ENCODE peak calls at places on chromosomes 3 and 15, in eight cellular contexts. U is uterus, C is endodermal cell, H is thoracic aorta, D is spleen, I is cardiac muscle cell, R is fibroblast of the aortic adventitia, P is left ventricle myocardium inferior. B is an unnamed sample.

GRCh38 chr3:23094890-23095462 is 108.2 kb upstream of the UBE2E2 start:
- DNase-seq in P (no peak), U (no peak), H (no peak), I (peak; percentile 60), C (no peak), R (peak; percentile 73), D (no peak), B (no peak)

GRCh38 chr3:172687501-172687900 is 23.4 kb downstream of the NCEH1 start:
- DNase-seq in D (no peak), R (no peak), P (no peak), C (no peak), U (no peak), I (no peak), H (no peak), B (no peak)

GRCh38 chr15:29046281-29046810 is 160.6 kb downstream of the APBA2 start:
- DNase-seq in D (peak; percentile 13), C (no peak), H (no peak), R (no peak), P (no peak), U (no peak), I (no peak), B (no peak)

GRCh38 chr3:82561759-82562158 is 800.3 kb upstream of the GBE1 start:
- DNase-seq in D (no peak), U (no peak), H (no peak), R (no peak), C (no peak), I (no peak), P (no peak), B (no peak)

GRCh38 chr3:122572940-122573412 is 4.5 kb upstream of the PARP15 start:
- DNase-seq in C (peak; percentile 68), P (no peak), D (no peak), R (peak; percentile 51), H (no peak), I (peak; percentile 31), U (no peak), B (no peak)

GRCh38 chr3:64906011-64906410 is 218.2 kb upstream of the ADAMTS9 start:
- DNase-seq in P (no peak), D (no peak), R (no peak), U (no peak), C (no peak), H (no peak), I (no peak), B (no peak)

GRCh38 chr3:9347887-9348286 is 15.0 kb upstream of the THUMPD3 start:
- DNase-seq in U (no peak), C (no peak), P (no peak), D (no peak), H (no peak), R (peak; percentile 76), I (peak; percentile 7), B (no peak)

GRCh38 chr3:184748219-184749135 is 36.6 kb upstream of the MAGEF1 start:
- DNase-seq in I (no peak), P (no peak), D (peak; percentile 31), H (no peak), U (no peak), R (peak; percentile 67), C (peak; percentile 77), B (peak; percentile 56)

GRCh38 chr15:43390723-43391122 is 19.8 kb downstream of the TUBGCP4 start:
- DNase-seq in U (no peak), D (no peak), H (no peak), R (no peak), C (no peak), I (peak; percentile 40), P (no peak), B (no peak)

GRCh38 chr3:9192238-9192637 is 57.2 kb downstream of the SRGAP3 start:
- DNase-seq in R (no peak), C (no peak), D (no peak), U (no peak), I (no peak), H (no peak), P (no peak), B (no peak)

GRCh38 chr3:88219138-88219792 is 69.5 kb downstream of the C3orf38 start:
- DNase-seq in C (peak; percentile 86), P (no peak), H (no peak), D (no peak), R (peak; percentile 54), I (peak; percentile 83), U (no peak), B (no peak)

GRCh38 chr3:14586611-14587010 is 46.5 kb upstream of the GRIP2 start:
- DNase-seq in D (no peak), C (no peak), U (no peak), H (no peak), P (no peak), I (no peak), R (no peak), B (no peak)

GRCh38 chr3:14590594-14590993 is 50.5 kb upstream of the GRIP2 start:
- DNase-seq in U (no peak), C (no peak), P (no peak), R (no peak), D (no peak), H (no peak), I (no peak), B (no peak)

GRCh38 chr3:14592390-14592789 is 52.2 kb upstream of the GRIP2 start:
- DNase-seq in C (no peak), H (no peak), U (no peak), D (no peak), I (no peak), R (no peak), P (no peak), B (no peak)

GRCh38 chr3:14587733-14588360 is 47.7 kb upstream of the GRIP2 start:
- DNase-seq in I (peak; percentile 33), P (no peak), U (no peak), H (no peak), R (peak; percentile 43), D (no peak), C (no peak), B (no peak)

DNA sequence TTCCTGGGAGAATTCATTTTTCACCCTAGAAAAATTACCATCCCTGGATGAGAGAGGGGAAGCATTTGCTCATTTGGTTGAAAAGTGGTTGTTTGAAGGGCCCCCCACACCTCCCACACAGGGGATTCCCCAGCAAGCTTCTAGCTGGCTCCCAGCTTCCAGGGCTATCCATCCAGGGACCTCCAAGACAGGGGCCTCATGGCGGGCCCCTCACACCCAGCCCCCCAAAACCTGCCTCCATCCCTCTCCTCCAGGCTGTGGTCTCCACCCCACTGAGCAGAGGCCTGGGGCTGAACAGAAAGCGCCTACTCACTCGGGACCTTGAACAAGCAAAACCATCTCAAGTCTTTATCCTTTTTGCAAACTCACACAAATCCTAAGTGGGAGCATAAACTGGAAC is 48.6 kb upstream of the GRIP2 start:
- DNase-seq in C (no peak), H (no peak), U (no peak), R (no peak), P (no peak), D (no peak), I (no peak), B (no peak)
- H3K4me3 ChIP-seq in C (no peak overlapping the region), H (no peak overlapping the region), U (no peak overlapping the region), R (no peak overlapping the region), P (no peak overlapping the region), D (no peak overlapping the region), I (no peak overlapping the region), B (no peak overlapping the region)

GRCh38 chr15:98785408-98785795 is 137.1 kb downstream of the IGF1R start:
- DNase-seq in C (no peak), I (no peak), R (no peak), U (no peak), P (no peak), D (no peak), H (no peak), B (no peak)
- H3K4me3 ChIP-seq in C (peak overlapping the region; percentile 6), I (no peak overlapping the region), R (no peak overlapping the region), U (no peak overlapping the region), P (no peak overlapping the region), D (no peak overlapping the region), H (no peak overlapping the region), B (no peak overlapping the region)

GRCh38 chr15:80785335-80785734 is 6.2 kb downstream of the CEMIP start:
- DNase-seq in C (no peak), D (no peak), R (peak; percentile 18), U (no peak), H (no peak), I (no peak), P (no peak), B (no peak)
- H3K4me3 ChIP-seq in C (no peak overlapping the region), D (no peak overlapping the region), R (peak overlapping the region; percentile 48), U (no peak overlapping the region), H (no peak overlapping the region), I (no peak overlapping the region), P (no peak overlapping the region), B (no peak overlapping the region)

GRCh38 chr15:51093865-51094605 is 671 bp downstream of the TNFAIP8L3 start:
- DNase-seq in D (peak; percentile 75), R (peak; percentile 53), C (peak; percentile 78), I (peak; percentile 62), U (peak; percentile 66), H (no peak), P (peak; percentile 45), B (peak; percentile 75)
- H3K4me3 ChIP-seq in D (peak overlapping the region; percentile 51), R (peak overlapping the region; percentile 80), C (peak overlapping the region; percentile 71), I (peak overlapping the region; percentile 36), U (peak overlapping the region; percentile 57), H (peak overlapping the region; percentile 84), P (peak overlapping the region; percentile 76), B (peak overlapping the region; percentile 92)

DNA sequence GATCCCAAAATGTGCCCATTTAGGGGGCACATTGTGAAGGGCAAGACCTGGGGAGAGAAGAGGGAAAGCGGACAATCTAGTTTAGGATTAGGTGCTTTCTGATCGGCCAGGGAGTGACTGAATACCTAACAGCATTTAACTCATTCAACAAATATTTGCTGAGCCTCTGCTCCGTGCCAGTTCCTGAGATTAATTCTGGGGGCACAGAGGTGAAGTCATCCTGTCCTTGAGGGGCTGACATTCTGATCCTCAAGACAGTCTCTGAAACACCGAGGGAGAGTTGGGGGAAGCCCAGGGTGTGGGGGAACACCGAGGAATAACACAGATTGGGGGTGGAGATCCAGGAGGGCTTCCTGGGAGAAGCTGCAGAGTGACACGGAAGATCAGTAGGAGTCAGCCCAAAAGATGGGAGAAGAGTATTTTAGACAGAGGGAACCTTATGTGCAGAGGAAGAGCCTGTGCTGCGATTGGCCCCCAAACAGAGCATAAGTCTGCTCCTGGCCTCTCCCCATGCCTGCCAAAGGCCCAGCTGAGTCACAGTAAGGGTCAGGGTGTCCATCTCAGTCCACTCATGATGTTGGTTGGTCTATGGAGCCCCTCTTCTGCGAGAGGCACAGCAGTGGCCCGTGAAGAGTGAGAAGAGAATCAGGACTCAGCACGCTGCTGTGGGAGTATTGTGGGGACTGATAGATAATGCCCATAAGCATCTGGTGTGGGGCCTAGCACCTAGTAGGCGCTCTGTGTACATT is 60.2 kb downstream of the AMOTL2 start:
- DNase-seq in R (no peak), U (no peak), C (peak; percentile 49), H (no peak), I (no peak), D (peak; percentile 43), P (no peak), B (no peak)
- H3K4me3 ChIP-seq in R (peak overlapping the region; percentile 64), U (peak overlapping the region; percentile 40), C (peak overlapping the region; percentile 75), H (peak overlapping the region; percentile 78), I (peak overlapping the region; percentile 7), D (no peak overlapping the region), P (peak overlapping the region; percentile 73), B (peak overlapping the region; percentile 53)

GRCh38 chr3:139934557-139935070 is 371 bp upstream of the CLSTN2 start:
- DNase-seq in U (peak; percentile 52), D (no peak), H (no peak), R (no peak), I (peak; percentile 18), P (peak; percentile 69), C (peak; percentile 95), B (peak; percentile 46)
- H3K4me3 ChIP-seq in U (peak overlapping the region; percentile 76), D (peak overlapping the region; percentile 30), H (peak overlapping the region; percentile 72), R (no peak overlapping the region), I (peak overlapping the region; percentile 78), P (peak overlapping the region; percentile 73), C (peak overlapping the region; percentile 80), B (peak overlapping the region; percentile 47)

B was measured in tibial artery.